ENCODE peak calls at places on chromosomes 3 and 15, in nine cellular contexts. T is heart left ventricle; L is colonic mucosa; W is body of pancreas; G is uterus; B is small intestine; D is CD4-positive, CD25-positive, alpha-beta regulatory T cell; Z is upper lobe of left lung; N is AG04450. V is an unnamed sample.

GRCh38 chr15:78162038-78162437 is 12.9 kb downstream of the IDH3A start:
- DNase-seq in T (no peak), L (no peak), W (no peak), G (no peak), B (no peak), D (peak; percentile 33), Z (peak; percentile 16), N (no peak), V (no peak)

GRCh38 chr3:89314454-89314853 is 207.0 kb downstream of the EPHA3 start:
- DNase-seq in T (no peak), L (no peak), W (no peak), G (no peak), B (no peak), D (no peak), Z (no peak), N (no peak), V (no peak)

GRCh38 chr3:117104381-117104780 is 394.8 kb downstream of the TUSC7 start:
- DNase-seq in T (no peak), L (no peak), W (no peak), G (no peak), B (no peak), D (no peak), Z (no peak), N (no peak), V (no peak)

GRCh38 chr15:74630284-74631086 is 14.8 kb downstream of the CLK3 start:
- DNase-seq in T (no peak), L (no peak), W (no peak), G (no peak), B (no peak), D (no peak), Z (no peak), N (no peak), V (no peak)

GRCh38 chr3:13214847-13215472 is 141.7 kb upstream of the IQSEC1 start:
- DNase-seq in T (no peak), L (no peak), W (no peak), G (no peak), B (no peak), D (no peak), Z (no peak), N (no peak), V (peak; percentile 30)

GRCh38 chr3:13308406-13308805 is 111.7 kb downstream of the NUP210 start:
- DNase-seq in T (no peak), L (no peak), W (peak; percentile 64), G (no peak), B (peak; percentile 43), D (peak; percentile 44), Z (no peak), N (no peak), V (no peak)

GRCh38 chr3:11078826-11079520 is 75.3 kb upstream of the HRH1 start:
- DNase-seq in T (no peak), L (no peak), W (no peak), G (no peak), B (no peak), D (no peak), Z (no peak), N (no peak), V (no peak)

GRCh38 chr3:112120485-112120836 is 12.6 kb downstream of the GCSAM start:
- DNase-seq in T (no peak), L (no peak), W (no peak), G (no peak), B (no peak), D (peak; percentile 41), Z (no peak), N (no peak), V (no peak)

GRCh38 chr3:49703443-49703927 is 14.1 kb downstream of the RNF123 start:
- DNase-seq in T (no peak), L (peak; percentile 65), W (peak; percentile 69), G (peak; percentile 43), B (peak; percentile 77), D (peak; percentile 77), Z (no peak), N (peak; percentile 27), V (peak; percentile 82)

GRCh38 chr3:179513867-179514266 is 48.9 kb upstream of the ACTL6A start:
- DNase-seq in T (no peak), L (no peak), W (no peak), G (no peak), B (no peak), D (no peak), Z (no peak), N (no peak), V (no peak)

GRCh38 chr3:153980252-153980590 is 141.0 kb upstream of the ARHGEF26 start:
- DNase-seq in T (no peak), L (peak; percentile 58), W (no peak), G (no peak), B (peak; percentile 82), D (no peak), Z (no peak), N (no peak), V (no peak)

GRCh38 chr15:99502661-99503060 is 63.1 kb upstream of the MEF2A start:
- DNase-seq in T (no peak), L (no peak), W (no peak), G (no peak), B (no peak), D (no peak), Z (no peak), N (no peak), V (no peak)

GRCh38 chr15:51380999-51381806 is 39.7 kb downstream of the GLDN start:
- DNase-seq in T (peak; percentile 60), L (peak; percentile 67), W (peak; percentile 57), G (peak; percentile 24), B (peak; percentile 66), D (peak; percentile 51), Z (no peak), N (peak; percentile 11), V (no peak)

GRCh38 chr15:83435202-83435601 is 11.9 kb upstream of the SH3GL3 start:
- DNase-seq in T (no peak), L (no peak), W (no peak), G (no peak), B (no peak), D (no peak), Z (no peak), N (no peak), V (no peak)

GRCh38 chr3:143001369-143002082 is at the start of gene U2SURP:
- DNase-seq in T (peak; percentile 96), L (peak; percentile 97), W (peak; percentile 96), G (peak; percentile 95), B (peak; percentile 98), D (peak; percentile 97), Z (peak; percentile 92), N (peak; percentile 94), V (peak; percentile 98)

GRCh38 chr3:70982274-70982673 is 601.3 kb downstream of the FOXP1 start:
- DNase-seq in T (no peak), L (no peak), W (no peak), G (no peak), B (no peak), D (no peak), Z (no peak), N (no peak), V (no peak)

GRCh38 chr15:80727196-80727595 is 32.1 kb downstream of the ABHD17C start:
- DNase-seq in T (no peak), L (no peak), W (no peak), G (no peak), B (no peak), D (no peak), Z (no peak), N (no peak), V (no peak)

GRCh38 chr15:55197362-55197705 is 593 bp upstream of the RSL24D1 start:
- DNase-seq in T (no peak), L (no peak), W (no peak), G (no peak), B (no peak), D (peak; percentile 69), Z (no peak), N (no peak), V (no peak)
- H3K4me3 ChIP-seq in T (peak overlapping the region; percentile 89), L (peak overlapping the region; percentile 72), W (peak overlapping the region; percentile 19), G (peak overlapping the region; percentile 86), B (no peak overlapping the region), D (peak overlapping the region; percentile 97), Z (peak overlapping the region; percentile 77), N (peak overlapping the region; percentile 92), V (peak overlapping the region; percentile 97)

GRCh38 chr3:173825731-173826130 is 428.2 kb downstream of the NLGN1 start:
- DNase-seq in T (no peak), L (no peak), W (no peak), G (no peak), B (no peak), D (no peak), Z (no peak), N (no peak), V (no peak)
- H3K9me3 ChIP-seq in T (no peaks in the 10 kb centered on the region), L (no peaks in the 10 kb centered on the region), W (no peaks in the 10 kb centered on the region), G (no peaks in the 10 kb centered on the region), B (no peaks in the 10 kb centered on the region), D (no peaks in the 10 kb centered on the region), Z (no peaks in the 10 kb centered on the region), N (no peaks in the 10 kb centered on the region), V (peaks cover 2% of the 10 kb centered on the region)

DNA sequence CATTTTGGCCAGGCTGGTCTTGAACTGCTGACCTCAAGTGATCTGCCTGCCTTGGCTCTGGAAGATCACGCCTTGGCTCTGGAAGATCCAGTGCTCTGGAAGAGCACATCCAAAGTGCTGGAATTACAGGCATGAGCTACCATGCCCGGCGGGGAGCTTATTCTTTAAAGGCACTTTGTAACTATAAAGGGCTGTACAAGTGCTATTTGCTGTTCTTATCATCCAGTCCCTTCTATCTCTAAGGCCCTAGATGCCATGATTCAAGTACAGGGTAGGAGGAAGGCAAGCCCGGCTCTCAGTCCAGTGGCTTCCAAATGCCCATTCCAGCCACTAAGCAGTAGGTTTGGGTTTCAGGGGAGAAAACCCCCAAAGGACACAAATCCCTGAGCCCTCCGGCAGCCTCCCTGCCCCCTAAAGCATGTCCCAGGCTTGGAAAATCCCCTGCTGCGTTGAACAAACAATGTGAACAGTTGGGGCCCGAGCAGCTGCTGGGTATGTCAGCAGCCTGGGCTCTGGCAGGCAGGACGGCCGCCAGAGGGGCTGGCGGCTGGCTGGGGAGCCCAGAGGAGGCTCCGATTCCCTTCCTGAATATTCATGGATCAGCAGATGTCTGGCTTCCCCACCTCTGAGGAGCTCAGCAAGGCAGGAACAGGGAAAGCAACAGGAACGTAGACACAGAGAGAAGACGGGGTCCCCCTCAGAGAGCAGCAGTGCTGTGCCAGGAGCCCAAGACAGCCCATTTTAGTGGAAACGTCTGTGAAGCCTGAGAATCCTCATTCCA is 7.7 kb downstream of the IGDCC4 start:
- DNase-seq in T (no peak), L (no peak), W (peak; percentile 50), G (no peak), B (no peak), D (no peak), Z (no peak), N (no peak), V (peak; percentile 29)
- H3K27ac ChIP-seq in T (no peak overlapping the region), L (peak overlapping the region; percentile 61), W (peak overlapping the region; percentile 60), G (no peak overlapping the region), B (peak overlapping the region; percentile 41), D (no peak overlapping the region), Z (no peak overlapping the region), N (peak overlapping the region; percentile 57), V (no peak overlapping the region)

DNA sequence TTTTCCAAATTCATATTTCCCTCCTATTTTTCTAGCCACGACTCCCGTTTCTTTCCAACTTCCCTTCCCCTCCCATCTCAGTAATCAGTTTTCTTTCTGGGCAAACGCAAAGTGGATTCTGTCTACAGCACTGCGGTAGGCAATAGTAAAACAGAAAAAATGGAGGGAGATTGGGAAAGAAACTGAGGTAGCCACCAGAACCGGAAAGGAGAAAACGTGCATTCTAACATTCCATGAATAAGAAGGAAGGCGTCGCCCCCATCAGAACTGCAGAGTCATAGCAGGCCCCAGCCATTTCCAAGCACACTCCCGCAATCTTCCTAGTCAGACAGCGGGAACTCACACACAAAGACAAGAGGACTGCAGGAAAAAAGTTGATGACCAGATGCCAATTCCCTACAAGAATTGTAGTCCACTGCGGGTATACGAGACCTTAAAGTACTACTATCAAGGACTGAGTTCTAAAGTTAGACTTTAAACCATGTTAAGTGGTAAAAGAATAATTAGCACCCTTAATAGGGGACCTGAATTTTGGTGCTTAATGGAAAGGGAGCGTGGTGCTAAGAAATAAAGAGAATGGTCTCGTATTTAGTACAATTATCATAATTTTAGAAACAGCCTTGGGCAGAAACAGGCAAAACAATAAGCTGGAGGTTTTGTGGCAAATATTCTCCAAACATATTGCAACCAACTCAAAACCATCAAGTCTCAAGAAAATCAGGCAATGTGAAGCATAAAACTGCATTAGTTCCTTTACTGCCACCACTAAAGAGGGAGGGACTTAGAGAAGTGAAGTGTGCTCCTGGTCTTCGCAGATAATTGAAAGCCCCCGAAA is 1.4 kb downstream of the PFN2 start:
- DNase-seq in T (peak; percentile 28), L (peak; percentile 53), W (peak; percentile 34), G (peak; percentile 49), B (peak; percentile 34), D (no peak), Z (no peak), N (peak; percentile 68), V (peak; percentile 55)
- H3K4me3 ChIP-seq in T (peak overlapping the region; percentile 88), L (peak overlapping the region; percentile 82), W (peak overlapping the region; percentile 45), G (peak overlapping the region; percentile 80), B (no peak overlapping the region), D (peak overlapping the region; percentile 68), Z (peak overlapping the region; percentile 84), N (peak overlapping the region; percentile 78), V (peak overlapping the region; percentile 66)

V was measured in aorta.